ENCODE peak calls at places on chromosomes 16 and 17, in four cellular contexts. S, K, Q and W are unnamed samples.
A peak's percentile ranks its signal among the peaks of the same experiment; 100 is the strongest.

GRCh38 chr16:3770530-3770929 is 53.2 kb upstream of the TRAP1 start:
- DNase-seq in S (no peak), K (no peak), Q (no peak), W (no peak)

GRCh38 chr16:26987631-26988030 is 79.1 kb upstream of the C16orf82 start:
- DNase-seq in S (peak; percentile 88), K (no peak), Q (no peak), W (no peak)

GRCh38 chr17:81233316-81233715 is 5.5 kb downstream of the TEPSIN start:
- DNase-seq in S (no peak), K (no peak), Q (no peak), W (no peak)

GRCh38 chr17:47789611-47790520 is 31.7 kb downstream of the OSBPL7 start:
- DNase-seq in S (peak; percentile 31), K (peak; percentile 39), Q (peak; percentile 28), W (peak; percentile 27)

GRCh38 chr17:75228847-75229246 is 23.4 kb downstream of the NUP85 start:
- DNase-seq in S (no peak), K (no peak), Q (no peak), W (no peak)

GRCh38 chr17:57099165-57099564 is 14.1 kb downstream of the AKAP1 start:
- DNase-seq in S (no peak), K (no peak), Q (no peak), W (no peak)

GRCh38 chr17:82212331-82213250 is at the start of gene CCDC57:
- DNase-seq in S (peak; percentile 68), K (peak; percentile 48), Q (peak; percentile 54), W (peak; percentile 51)

GRCh38 chr17:19270951-19271611 is 33.9 kb downstream of the EPN2 start:
- DNase-seq in S (no peak), K (no peak), Q (no peak), W (no peak)

GRCh38 chr17:27810902-27811557 is 10.7 kb upstream of the NOS2 start:
- DNase-seq in S (no peak), K (no peak), Q (no peak), W (no peak)

GRCh38 chr16:79069118-79069517 is 531.4 kb downstream of the MAF start:
- DNase-seq in S (no peak), K (no peak), Q (no peak), W (no peak)

GRCh38 chr17:45031231-45032149 is 19.9 kb downstream of the DCAKD start:
- DNase-seq in S (no peak), K (no peak), Q (no peak), W (no peak)

GRCh38 chr16:679808-680624 is at the start of gene STUB1:
- DNase-seq in S (peak; percentile 87), K (peak; percentile 80), Q (peak; percentile 84), W (peak; percentile 76)